ENCODE peak calls at places on chromosomes 16 and 17, in five cellular contexts. K is progenitor cell of endocrine pancreas; J is Peyer's patch; M is KG1; F is stimulated activated CD8-positive, alpha-beta memory T cell treated with anti-CD3 and anti-CD28 coated beads, Interleukin-15, amount 100 ng/mL, for 24 hours. H is an unnamed sample.

GRCh38 chr17:76909971-76910760 is 42.0 kb downstream of the MGAT5B start:
- DNase-seq in F (no peak), M (no peak), J (no peak), K (peak; percentile 80), H (no peak)

GRCh38 chr17:9478889-9479288 is 96.7 kb downstream of the STX8 start:
- DNase-seq in K (no peak), F (no peak), J (no peak), M (no peak), H (no peak)

GRCh38 chr17:75498019-75498725 is 17.2 kb downstream of the CASKIN2 start:
- DNase-seq in M (no peak), J (no peak), K (no peak), F (no peak), H (no peak)

GRCh38 chr17:7888184-7888920 is at the start of gene CHD3:
- DNase-seq in M (no peak), F (no peak), J (no peak), K (no peak), H (no peak)

GRCh38 chr16:69479806-69480205 is 55.4 kb downstream of the CYB5B start:
- DNase-seq in M (no peak), F (no peak), K (no peak), J (no peak), H (no peak)

GRCh38 chr16:27774779-27775178 is 224.8 kb downstream of the KATNIP start:
- DNase-seq in K (no peak), J (peak; percentile 37), F (no peak), M (no peak), H (no peak)

GRCh38 chr17:68909066-68909465 is 46.1 kb downstream of the ABCA8 start:
- DNase-seq in J (no peak), K (no peak), M (peak; percentile 30), F (no peak), H (peak; percentile 10)

GRCh38 chr17:46978489-46979022 is 497 bp downstream of the RPRML start:
- DNase-seq in M (no peak), F (no peak), J (no peak), K (no peak), H (no peak)

GRCh38 chr17:66982011-66982508 is 17.6 kb downstream of the CACNG4 start:
- DNase-seq in F (no peak), J (no peak), K (no peak), M (no peak), H (no peak)

GRCh38 chr17:71427801-71428200 is 693.0 kb upstream of the SOX9 start:
- DNase-seq in J (no peak), K (no peak), M (no peak), F (no peak), H (no peak)

GRCh38 chr17:43905985-43906852 is 1.1 kb downstream of the MPP2 start:
- DNase-seq in K (peak; percentile 31), M (no peak), J (no peak), F (no peak), H (no peak)